ENCODE peak calls at places on chromosomes 12 and 14, in six cellular contexts. H, I, L, V, E and R are unnamed samples.

GRCh38 chr14:86858043-86858442 is 1134.9 kb downstream of the GALC start:
- DNase-seq in H (no peak), I (no peak), L (no peak), V (no peak), E (no peak), R (no peak)

GRCh38 chr14:61524211-61524806 is 171.0 kb upstream of the HIF1A start:
- DNase-seq in H (no peak), I (no peak), L (peak), V (no peak), E (no peak), R (no peak)

GRCh38 chr12:45130881-45131281 is 80.0 kb upstream of the DBX2 start:
- DNase-seq in H (peak), I (peak), L (peak), V (peak), E (no peak), R (no peak)

GRCh38 chr12:24742378-24742777 is 206.5 kb downstream of the BCAT1 start:
- DNase-seq in H (no peak), I (no peak), L (no peak), V (peak), E (peak), R (no peak)

GRCh38 chr12:30696486-30696885 is 817 bp upstream of the IPO8 start:
- DNase-seq in H (no peak), I (no peak), L (no peak), V (no peak), E (peak), R (no peak)

GRCh38 chr14:61409782-61410181 is 88.4 kb downstream of the PRKCH start:
- DNase-seq in H (no peak), I (no peak), L (no peak), V (no peak), E (no peak), R (no peak)

GRCh38 chr14:101927859-101928258 is 36.5 kb upstream of the DYNC1H1 start:
- DNase-seq in H (peak), I (peak), L (no peak), V (no peak), E (peak), R (no peak)

GRCh38 chr12:3559601-3560294 is 68.7 kb downstream of the PRMT8 start:
- DNase-seq in H (no peak), I (no peak), L (no peak), V (no peak), E (no peak), R (no peak)

GRCh38 chr14:56119221-56119967 is 1.2 kb downstream of the PELI2 start:
- DNase-seq in H (peak), I (no peak), L (no peak), V (no peak), E (peak), R (no peak)

GRCh38 chr12:6700646-6701051 is at the start of gene PIANP:
- DNase-seq in H (peak), I (peak), L (no peak), V (no peak), E (peak), R (no peak)

GRCh38 chr12:91191516-91192111 is 9.0 kb upstream of the DCN start:
- DNase-seq in H (no peak), I (no peak), L (no peak), V (no peak), E (no peak), R (no peak)

GRCh38 chr14:75967866-75968265 is 13.9 kb downstream of the TGFB3 start:
- DNase-seq in H (no peak), I (no peak), L (no peak), V (no peak), E (no peak), R (no peak)
- H3K4me3 ChIP-seq in H (no peak), I (no peak), L (no peak), V (no peak), E (no peak), R (no peak)

DNA sequence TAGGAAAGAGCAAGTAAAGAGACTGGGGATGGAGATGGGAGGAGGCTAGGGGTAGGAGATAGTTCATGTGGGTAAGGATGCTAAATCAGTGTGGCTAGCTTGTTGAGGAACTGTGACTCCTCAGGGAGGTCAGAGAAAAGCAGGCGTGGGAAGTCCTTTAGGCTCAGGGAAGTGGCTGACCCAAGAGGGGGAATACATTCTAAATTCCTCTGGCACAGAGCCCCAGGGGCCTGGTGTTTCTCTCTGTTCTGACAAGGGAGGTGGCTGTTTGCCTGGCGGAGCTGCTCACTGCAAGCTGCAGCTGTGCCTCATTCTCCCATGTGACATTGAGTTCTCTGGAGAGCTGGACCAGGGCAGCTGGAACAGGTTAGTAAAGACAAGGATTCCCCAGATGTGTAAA is 152.2 kb upstream of the SLC38A2 start:
- DNase-seq in H (peak), I (peak), L (no peak), V (no peak), E (no peak), R (no peak)
- TF ChIP-seq POLR2AphosphoS5 in H (peak), I (peak), L (no peak), V (no peak), E (no peak), R (peak)

DNA sequence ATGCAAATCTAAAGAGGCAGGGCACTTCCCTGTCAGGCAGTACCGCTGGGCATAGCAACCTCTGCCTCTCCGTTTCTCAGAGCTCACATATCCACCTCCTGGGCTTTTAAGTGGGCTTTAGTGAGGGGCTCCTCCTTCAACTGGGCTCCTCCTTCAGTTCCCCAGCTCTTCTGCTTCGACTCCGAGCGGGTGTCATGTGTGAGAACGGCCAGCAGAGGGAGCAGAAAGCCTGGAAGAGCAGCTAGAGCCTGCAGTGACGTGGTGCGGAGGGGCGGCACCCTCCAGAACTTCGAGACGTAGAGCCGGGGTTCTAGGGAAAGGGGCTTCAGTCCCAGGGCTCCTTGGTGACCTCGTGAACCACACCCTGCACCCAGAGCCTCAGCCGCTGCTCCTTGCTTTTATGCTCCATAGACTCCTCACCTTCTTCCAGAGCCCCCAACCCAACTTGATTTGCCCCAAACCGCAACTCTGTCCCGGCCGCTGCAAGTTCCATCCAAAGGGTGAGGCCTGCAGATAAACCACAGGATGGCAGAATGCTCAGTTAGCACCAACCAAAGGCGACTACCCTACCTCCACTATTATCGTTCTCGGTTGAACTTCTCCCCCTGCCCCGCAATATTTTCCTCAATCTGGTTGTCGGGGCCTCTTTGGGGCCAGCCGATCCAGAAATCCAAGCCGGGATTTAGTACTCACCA is 383 bp upstream of the GLI1 start:
- DNase-seq in H (peak), I (peak), L (peak), V (peak), E (peak), R (no peak)
- TF ChIP-seq POLR2A in H (no peak), I (no peak), L (peak), V (peak), E (peak), R (no peak)

GRCh38 chr12:117875652-117876491 is 92.9 kb downstream of the KSR2 start:
- DNase-seq in H (no peak), I (no peak), L (no peak), V (no peak), E (no peak), R (no peak)
- H3K4me3 ChIP-seq in H (no peak), I (no peak), L (no peak), V (no peak), E (no peak), R (no peak)

GRCh38 chr14:105351920-105352871 is 37.6 kb downstream of the PACS2 start:
- DNase-seq in H (peak), I (peak), L (peak), V (peak), E (peak), R (no peak)
- TF ChIP-seq POLR2AphosphoS5 in H (no peak), I (peak), L (no peak), V (no peak), E (no peak), R (no peak)

GRCh38 chr12:124919646-124920352 is 5.3 kb upstream of the UBC start:
- DNase-seq in H (peak), I (no peak), L (no peak), V (peak), E (peak), R (no peak)
- TF ChIP-seq POLR2A in H (no peak), I (no peak), L (no peak), V (peak), E (peak), R (no peak)

GRCh38 chr14:79542121-79542520 is 669.2 kb downstream of the DIO2 start:
- DNase-seq in H (no peak), I (no peak), L (no peak), V (no peak), E (no peak), R (no peak)
- H3K4me3 ChIP-seq in H (no peak), I (no peak), L (no peak), V (no peak), E (no peak), R (no peak)

DNA sequence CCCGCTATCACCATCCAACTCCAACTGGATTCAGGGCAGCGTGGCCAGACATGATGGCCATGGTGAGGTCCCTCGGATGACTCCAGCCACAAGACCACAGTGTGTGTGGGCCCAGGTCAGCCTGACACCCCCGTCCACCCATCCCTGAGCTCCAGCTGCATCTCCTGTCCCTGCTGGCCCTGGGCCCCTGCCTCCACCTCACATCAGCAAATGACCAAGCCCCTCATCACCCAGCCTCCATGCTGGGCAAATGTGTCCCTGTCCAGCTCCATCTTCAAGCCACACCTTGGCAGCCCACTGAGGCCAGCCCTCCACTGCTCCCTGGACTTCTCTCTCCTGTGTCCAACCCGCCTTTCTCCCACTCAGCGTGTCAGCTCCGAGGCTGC is 3.2 kb downstream of the GPR132 start:
- DNase-seq in H (no peak), I (no peak), L (no peak), V (no peak), E (peak), R (peak)
- TF ChIP-seq POLR2AphosphoS5 in H (no peak), I (no peak), L (no peak), V (peak), E (no peak), R (no peak)

GRCh38 chr14:105529506-105530445 is 3.4 kb downstream of the TMEM121 start:
- DNase-seq in H (no peak), I (no peak), L (no peak), V (no peak), E (peak), R (no peak)

GRCh38 chr14:105527381-105528196 is 1.2 kb downstream of the TMEM121 start:
- DNase-seq in H (no peak), I (no peak), L (no peak), V (no peak), E (peak), R (no peak)

GRCh38 chr14:105526781-105527380 is 498 bp downstream of the TMEM121 start:
- DNase-seq in H (no peak), I (no peak), L (no peak), V (no peak), E (peak), R (no peak)

GRCh38 chr14:105528859-105529505 is 2.6 kb downstream of the TMEM121 start:
- DNase-seq in H (no peak), I (no peak), L (no peak), V (no peak), E (peak), R (no peak)

GRCh38 chr14:105528197-105528858 is 1.9 kb downstream of the TMEM121 start:
- DNase-seq in H (peak), I (peak), L (no peak), V (no peak), E (peak), R (no peak)
- TF ChIP-seq POLR2A in H (no peak), I (no peak), L (no peak), V (no peak), E (no peak), R (no peak)